ENCODE peak calls at places on chromosome 15, in six cellular contexts. Z is activated T-cell treated with anti-CD3 and anti-CD28 coated beads for 1 hour; P is activated CD8-positive, alpha-beta memory T cell treated with anti-CD3 and anti-CD28 coated beads for 1 hour; D is progenitor cell of endocrine pancreas; R is MM.1S; C is colonic mucosa. J is an unnamed sample.

GRCh38 chr15:51864408-51865056 is 35.1 kb downstream of the TMOD3 start:
- DNase-seq in Z (no peak), P (no peak), D (no peak), R (no peak), C (no peak), J (no peak)

GRCh38 chr15:67690936-67691335 is 134.4 kb upstream of the SKOR1 start:
- DNase-seq in Z (no peak), P (no peak), D (no peak), R (peak), C (no peak), J (no peak)

GRCh38 chr15:36428102-36428845 is 151.2 kb upstream of the CDIN1 start:
- DNase-seq in Z (no peak), P (no peak), D (no peak), R (no peak), C (no peak), J (no peak)

GRCh38 chr15:33454346-33454745 is 143.6 kb downstream of the RYR3 start:
- DNase-seq in Z (no peak), P (no peak), D (no peak), R (no peak), C (no peak), J (no peak)

GRCh38 chr15:34038023-34038403 is 991 bp downstream of the AVEN start:
- DNase-seq in Z (no peak), P (no peak), D (no peak), R (peak), C (no peak), J (no peak)

GRCh38 chr15:31571676-31572075 is 245.0 kb downstream of the KLF13 start:
- DNase-seq in Z (no peak), P (no peak), D (no peak), R (no peak), C (no peak), J (no peak)

GRCh38 chr15:45550436-45550835 is 27.9 kb upstream of the SLC30A4 start:
- DNase-seq in Z (no peak), P (no peak), D (no peak), R (no peak), C (no peak), J (no peak)

GRCh38 chr15:96183020-96183926 is 147.2 kb upstream of the NR2F2 start:
- DNase-seq in Z (no peak), P (no peak), D (no peak), R (no peak), C (no peak), J (no peak)

GRCh38 chr15:64460206-64460736 is at the start of gene ZNF609:
- DNase-seq in Z (peak), P (peak), D (peak), R (peak), C (peak), J (peak)

GRCh38 chr15:87570186-87570585 is 686.4 kb downstream of the NTRK3 start:
- DNase-seq in Z (no peak), P (no peak), D (no peak), R (peak), C (no peak), J (no peak)

GRCh38 chr15:100373037-100373896 is 31.5 kb upstream of the ADAMTS17 start:
- DNase-seq in Z (no peak), P (no peak), D (no peak), R (no peak), C (no peak), J (no peak)

GRCh38 chr15:65416845-65417416 is 5.8 kb downstream of the IGDCC4 start:
- DNase-seq in Z (no peak), P (no peak), D (no peak), R (no peak), C (peak), J (no peak)

GRCh38 chr15:65757256-65757655 is 34.8 kb downstream of the DENND4A start:
- DNase-seq in Z (no peak), P (no peak), D (no peak), R (no peak), C (no peak), J (no peak)

GRCh38 chr15:78325092-78325843 is 14.9 kb upstream of the CRABP1 start:
- DNase-seq in Z (no peak), P (no peak), D (no peak), R (no peak), C (no peak), J (no peak)

GRCh38 chr15:78146437-78147154 is 2.6 kb upstream of the IDH3A start:
- DNase-seq in Z (no peak), P (no peak), D (no peak), R (no peak), C (no peak), J (no peak)

GRCh38 chr15:85312925-85313324 is 67.5 kb upstream of the AKAP13 start:
- DNase-seq in Z (no peak), P (no peak), D (no peak), R (no peak), C (no peak), J (no peak)

GRCh38 chr15:32908135-32908801 is 190.5 kb downstream of the GREM1 start:
- DNase-seq in Z (no peak), P (no peak), D (no peak), R (peak), C (no peak), J (no peak)

GRCh38 chr15:37359495-37360290 is 259.3 kb upstream of the MEIS2 start:
- DNase-seq in Z (no peak), P (no peak), D (no peak), R (no peak), C (no peak), J (no peak)

GRCh38 chr15:20652914-20653313 is 111.3 kb upstream of the GOLGA6L6 start:
- DNase-seq in Z (no peak), P (no peak), D (no peak), R (no peak), C (no peak), J (no peak)

GRCh38 chr15:62828364-62828763 is 214.2 kb upstream of the TPM1 start:
- DNase-seq in Z (no peak), P (no peak), D (no peak), R (no peak), C (no peak), J (no peak)

GRCh38 chr15:94367726-94368535 is 136.6 kb downstream of the MCTP2 start:
- DNase-seq in Z (no peak), P (no peak), D (no peak), R (no peak), C (no peak), J (no peak)

GRCh38 chr15:65223996-65224395 is 12.7 kb upstream of the CILP start:
- DNase-seq in Z (no peak), P (no peak), D (no peak), R (no peak), C (no peak), J (no peak)

GRCh38 chr15:73196113-73196512 is 143.8 kb downstream of the NEO1 start:
- DNase-seq in Z (no peak), P (no peak), D (no peak), R (no peak), C (no peak), J (no peak)

GRCh38 chr15:93241696-93242585 is 152.9 kb upstream of the RGMA start:
- DNase-seq in Z (no peak), P (no peak), D (no peak), R (no peak), C (no peak), J (no peak)

J was measured in T-helper 17 cell.